ENCODE peak calls at places on chromosomes 13 and 19, in six cellular contexts. B is ascending aorta, N is DND-41, L is AG10803, A is dorsolateral prefrontal cortex, G is uterus. M is an unnamed sample.

GRCh38 chr13:73449258-73449657 is 390.5 kb downstream of the KLF5 start:
- DNase-seq in B (no peak), N (no peak), L (no peak), A (no peak), G (no peak), M (no peak)

GRCh38 chr13:86920960-86921359 is 750.2 kb upstream of the SLITRK5 start:
- DNase-seq in B (no peak), N (no peak), L (no peak), A (no peak), G (no peak), M (no peak)

GRCh38 chr13:100875392-100876043 is 200.9 kb upstream of the TMTC4 start:
- DNase-seq in B (no peak), N (no peak), L (peak), A (no peak), G (no peak), M (peak)

GRCh38 chr19:44282846-44283245 is 22.0 kb downstream of the ZNF235 start:
- DNase-seq in B (no peak), N (no peak), L (no peak), A (no peak), G (no peak), M (no peak)

GRCh38 chr13:59391696-59392095 is 772.0 kb downstream of the DIAPH3 start:
- DNase-seq in B (no peak), N (peak), L (peak), A (no peak), G (no peak), M (peak)

GRCh38 chr13:111429064-111429558 is 108.7 kb downstream of the TEX29 start:
- DNase-seq in B (no peak), N (peak), L (peak), A (peak), G (no peak), M (peak)

GRCh38 chr13:86476656-86477055 is 677.4 kb upstream of the SLITRK6 start:
- DNase-seq in B (no peak), N (no peak), L (no peak), A (no peak), G (no peak), M (no peak)

GRCh38 chr19:54662730-54663129 is at the start of gene LILRB4:
- DNase-seq in B (peak), N (no peak), L (no peak), A (peak), G (no peak), M (peak)

GRCh38 chr13:45527699-45528462 is 63.1 kb downstream of the COG3 start:
- DNase-seq in B (no peak), N (no peak), L (no peak), A (no peak), G (no peak), M (no peak)

GRCh38 chr13:32964987-32965386 is 51.2 kb upstream of the KL start:
- DNase-seq in B (no peak), N (no peak), L (no peak), A (no peak), G (no peak), M (no peak)

GRCh38 chr13:48278806-48279205 is 24.7 kb upstream of the RB1 start:
- DNase-seq in B (no peak), N (no peak), L (no peak), A (no peak), G (no peak), M (no peak)

GRCh38 chr19:52138614-52139290 is 986 bp downstream of the ZNF616 start:
- DNase-seq in B (no peak), N (peak), L (no peak), A (no peak), G (peak), M (peak)

GRCh38 chr19:8361921-8362793 is 1.8 kb upstream of the ANGPTL4 start:
- DNase-seq in B (peak), N (no peak), L (peak), A (peak), G (peak), M (no peak)

GRCh38 chr13:30124131-30124768 is 183.1 kb downstream of the KATNAL1 start:
- DNase-seq in B (no peak), N (no peak), L (no peak), A (no peak), G (no peak), M (no peak)

GRCh38 chr19:29714371-29714952 is 599 bp downstream of the C19orf12 start:
- DNase-seq in B (no peak), N (peak), L (no peak), A (no peak), G (no peak), M (peak)

GRCh38 chr19:54162241-54162805 is 2.8 kb upstream of the LENG1 start:
- DNase-seq in B (peak), N (peak), L (peak), A (no peak), G (peak), M (peak)

GRCh38 chr13:39448831-39449230 is 154.2 kb downstream of the LHFPL6 start:
- DNase-seq in B (no peak), N (no peak), L (no peak), A (no peak), G (no peak), M (no peak)

GRCh38 chr13:79626924-79627323 is 146.0 kb downstream of the NDFIP2 start:
- DNase-seq in B (no peak), N (no peak), L (no peak), A (no peak), G (no peak), M (no peak)

GRCh38 chr13:74574964-74575728 is 440.9 kb upstream of the KLF12 start:
- DNase-seq in B (no peak), N (no peak), L (no peak), A (no peak), G (no peak), M (no peak)

GRCh38 chr13:100434010-100434763 is 154.4 kb downstream of the GGACT start:
- DNase-seq in B (no peak), N (no peak), L (peak), A (no peak), G (no peak), M (peak)

GRCh38 chr13:97719759-97720158 is 233.7 kb upstream of the IPO5 start:
- DNase-seq in B (no peak), N (no peak), L (no peak), A (no peak), G (no peak), M (no peak)

GRCh38 chr19:4139614-4140236 is 13.7 kb upstream of the CREB3L3 start:
- DNase-seq in B (peak), N (peak), L (peak), A (peak), G (peak), M (peak)

GRCh38 chr13:53064721-53065120 is 36.1 kb downstream of the OLFM4 start:
- DNase-seq in B (no peak), N (no peak), L (no peak), A (no peak), G (peak), M (no peak)

GRCh38 chr19:9128171-9128570 is 1.4 kb upstream of the OR7G3 start:
- DNase-seq in B (no peak), N (no peak), L (no peak), A (no peak), G (no peak), M (no peak)

GRCh38 chr19:5193192-5193591 is 147.4 kb downstream of the PTPRS start:
- DNase-seq in B (no peak), N (no peak), L (no peak), A (no peak), G (no peak), M (no peak)

GRCh38 chr19:48961051-48961649 is 4.0 kb upstream of the FTL start:
- DNase-seq in B (no peak), N (no peak), L (no peak), A (no peak), G (no peak), M (no peak)

GRCh38 chr13:53250272-53250875 is 221.8 kb downstream of the OLFM4 start:
- DNase-seq in B (no peak), N (peak), L (peak), A (no peak), G (no peak), M (peak)

GRCh38 chr13:65336106-65336603 is 1894.0 kb downstream of the PCDH9 start:
- DNase-seq in B (no peak), N (no peak), L (no peak), A (no peak), G (no peak), M (no peak)

GRCh38 chr13:59997976-59998375 is 165.8 kb downstream of the DIAPH3 start:
- DNase-seq in B (no peak), N (no peak), L (peak), A (no peak), G (no peak), M (no peak)

GRCh38 chr19:18160792-18161690 is 8.1 kb downstream of the PIK3R2 start:
- DNase-seq in B (peak), N (peak), L (peak), A (no peak), G (peak), M (peak)
- TF ChIP-seq CTCF in B (peak), N (peak), L (no peak), A (peak), G (peak), M (peak)

GRCh38 chr13:20442370-20442769 is 83.3 kb downstream of the CRYL1 start:
- DNase-seq in B (no peak), N (no peak), L (no peak), A (no peak), G (no peak), M (no peak)
- H3K4me3 ChIP-seq in B (no peak), N (no peak), L (no peak), A (no peak), G (no peak), M (no peak)

DNA sequence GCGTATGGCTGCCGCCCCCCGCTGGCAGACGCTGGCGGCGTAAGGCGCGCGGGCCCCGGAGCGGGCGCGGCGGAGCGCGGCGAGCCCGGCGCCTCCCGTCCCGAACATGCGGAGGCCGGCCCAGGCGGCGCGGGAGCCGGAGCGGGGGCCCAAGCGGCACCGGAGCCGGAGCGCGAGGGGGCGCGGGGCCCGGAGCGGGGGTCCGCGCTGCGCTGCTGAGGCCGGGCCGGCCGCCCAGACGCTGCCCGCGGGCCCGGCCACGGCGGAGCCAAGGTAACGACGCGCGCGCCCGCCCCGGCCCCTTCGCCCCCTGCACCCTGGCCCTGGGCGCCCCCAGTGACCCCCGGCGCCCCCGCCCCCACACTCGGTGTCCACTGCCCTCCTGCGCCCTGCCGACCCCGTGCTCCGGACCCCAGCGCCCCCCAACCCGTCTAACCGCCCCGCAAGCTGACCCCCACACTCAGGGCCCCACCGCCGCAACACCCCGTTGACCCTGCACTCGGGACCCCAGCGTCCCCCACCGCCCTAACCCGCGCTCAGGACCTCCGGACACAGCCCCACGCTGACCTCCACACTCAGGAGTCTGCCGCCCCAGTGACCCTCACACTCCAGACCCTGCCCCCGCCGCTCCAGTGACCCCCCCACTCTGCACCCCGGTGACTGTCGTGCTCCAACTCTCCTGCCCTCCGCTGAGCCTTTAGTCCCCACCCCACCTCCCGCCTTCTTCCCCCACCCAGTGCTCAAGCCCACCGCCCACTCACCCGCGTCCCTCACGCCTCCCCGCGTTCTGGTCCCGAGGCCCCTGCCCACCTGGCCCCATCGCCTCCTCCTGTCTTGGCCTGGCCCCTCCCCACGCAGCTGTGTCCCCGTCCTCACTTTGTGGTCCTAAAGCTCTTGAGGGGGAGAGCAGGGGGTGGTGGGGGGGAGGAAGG is at the start of gene CSNK1G2:
- DNase-seq in B (no peak), N (peak), L (no peak), A (no peak), G (peak), M (no peak)
- TF ChIP-seq CTCF in B (no peak), N (peak), L (no peak), A (no peak), G (no peak), M (peak)

GRCh38 chr19:47350599-47350998 is 1.5 kb downstream of the DHX34 start:
- DNase-seq in B (no peak), N (no peak), L (no peak), A (no peak), G (no peak), M (no peak)
- H3K4me3 ChIP-seq in B (no peak), N (peak), L (no peak), A (no peak), G (no peak), M (no peak)

DNA sequence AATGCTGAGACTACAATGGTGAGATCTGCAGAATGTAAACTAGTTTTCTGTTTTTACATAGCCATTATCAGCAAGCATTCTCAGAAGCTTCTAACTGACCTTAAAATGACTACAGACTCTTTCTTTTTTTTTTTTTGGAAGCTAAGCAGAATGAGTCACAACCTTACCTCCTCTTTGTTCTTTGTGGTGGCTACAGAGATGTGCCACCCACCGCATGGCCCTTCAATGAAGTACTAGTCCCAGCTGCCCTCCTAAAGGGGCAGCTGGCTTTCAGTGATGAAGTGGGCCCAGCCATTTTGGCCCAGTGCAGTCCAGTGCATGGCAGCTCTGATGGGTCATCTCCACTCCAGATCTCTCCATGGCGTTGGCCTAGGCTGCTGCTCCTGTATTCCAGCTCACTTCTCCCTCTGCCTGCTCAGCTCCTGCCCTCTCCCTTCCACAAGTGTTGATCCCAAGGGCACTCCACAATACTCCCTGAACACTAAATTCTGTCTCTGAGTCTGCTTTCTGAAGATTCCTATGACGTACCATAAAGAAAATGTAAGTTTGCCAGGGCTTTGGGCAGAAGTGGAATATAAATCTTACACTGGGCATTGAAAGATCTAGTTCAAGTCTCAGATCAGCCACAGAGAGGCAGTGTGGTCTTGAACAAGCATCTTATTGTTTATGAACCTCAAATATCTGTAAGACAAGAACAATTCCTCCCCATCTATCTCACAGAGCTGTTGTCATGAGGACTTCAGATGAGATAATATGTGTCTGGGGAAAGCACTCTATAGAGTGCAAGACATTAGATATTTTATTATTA is 85.6 kb downstream of the RXFP2 start:
- DNase-seq in B (no peak), N (no peak), L (peak), A (no peak), G (no peak), M (peak)
- TF ChIP-seq CTCF in B (peak), N (no peak), L (peak), A (no peak), G (peak), M (peak)